ENCODE peak calls at places on chromosomes 12 and 14, in eight cellular contexts. H is HS-27A; Y is GM13976; D is sciatic nerve; F is HEK293T; G is breast epithelium; N is stimulated activated CD4-positive, alpha-beta T cell treated with anti-CD3 and anti-CD28 coated beads, Interleukin-4, amount 100 ng/mL, for 4 hours; M is NCI-H460. J is an unnamed sample.

GRCh38 chr12:54967461-54967860 is 17.1 kb downstream of the TESPA1 start:
- DNase-seq in H (no peak), Y (no peak), D (no peak), F (no peak), G (no peak), N (no peak), M (no peak), J (no peak)

GRCh38 chr12:42070056-42070455 is 74.6 kb downstream of the GXYLT1 start:
- DNase-seq in H (no peak), Y (no peak), D (no peak), F (no peak), G (no peak), N (no peak), M (no peak), J (no peak)

GRCh38 chr12:88624911-88625310 is 44.6 kb upstream of the KITLG start:
- DNase-seq in H (no peak), Y (no peak), D (no peak), F (no peak), G (no peak), N (no peak), M (no peak), J (no peak)

GRCh38 chr12:113097716-113098427 is 37.7 kb downstream of the RASAL1 start:
- DNase-seq in H (no peak), Y (no peak), D (peak), F (no peak), G (peak), N (no peak), M (no peak), J (no peak)

GRCh38 chr12:89949457-89950195 is 241.0 kb upstream of the ATP2B1 start:
- DNase-seq in H (no peak), Y (peak), D (no peak), F (peak), G (no peak), N (peak), M (peak), J (no peak)

GRCh38 chr14:37081220-37081619 is 91.2 kb downstream of the SLC25A21 start:
- DNase-seq in H (no peak), Y (no peak), D (no peak), F (no peak), G (no peak), N (no peak), M (no peak), J (no peak)

GRCh38 chr14:91586451-91586850 is 76.3 kb upstream of the PPP4R3A start:
- DNase-seq in H (no peak), Y (no peak), D (no peak), F (no peak), G (no peak), N (no peak), M (no peak), J (no peak)

GRCh38 chr12:39441963-39442894 is 691 bp downstream of the KIF21A start:
- DNase-seq in H (no peak), Y (peak), D (peak), F (peak), G (no peak), N (peak), M (no peak), J (peak)

GRCh38 chr12:1662761-1663439 is 28.0 kb upstream of the ADIPOR2 start:
- DNase-seq in H (no peak), Y (peak), D (no peak), F (peak), G (peak), N (peak), M (no peak), J (peak)

GRCh38 chr12:10021342-10021741 is 9.1 kb upstream of the CLEC9A start:
- DNase-seq in H (no peak), Y (no peak), D (no peak), F (no peak), G (no peak), N (no peak), M (no peak), J (no peak)